ENCODE peak calls at places on chromosomes 5 and 9, in six cellular contexts. I is iris pigment epithelial cell, Q is heart right ventricle, U is LHCN-M2, N is HEK293T, V is left cardiac atrium. E is an unnamed sample.

GRCh38 chr9:32969270-32969669 is 32.2 kb downstream of the APTX start:
- DNase-seq in U (peak), Q (no peak), N (no peak), I (peak), V (no peak), E (no peak)

GRCh38 chr9:103530934-103531333 is 535.8 kb downstream of the CYLC2 start:
- DNase-seq in Q (no peak), N (no peak), I (no peak), U (no peak), V (no peak), E (no peak)

GRCh38 chr5:79464695-79465332 is 49.1 kb downstream of the HOMER1 start:
- DNase-seq in U (peak), I (peak), Q (no peak), V (no peak), N (peak), E (peak)

GRCh38 chr5:54718647-54719046 is 201.1 kb downstream of the SNX18 start:
- DNase-seq in Q (peak), N (no peak), I (peak), U (peak), V (peak), E (no peak)

GRCh38 chr9:101460965-101461364 is 25.4 kb upstream of the ALDOB start:
- DNase-seq in V (no peak), N (no peak), Q (no peak), I (no peak), U (no peak), E (no peak)

GRCh38 chr5:170648546-170648945 is 135.0 kb upstream of the GABRP start:
- DNase-seq in U (no peak), V (no peak), Q (no peak), I (peak), N (no peak), E (no peak)

GRCh38 chr5:72656331-72656730 is 149.1 kb upstream of the ZNF366 start:
- DNase-seq in V (no peak), N (no peak), I (no peak), U (no peak), Q (no peak), E (no peak)

GRCh38 chr5:129387944-129388343 is 72.2 kb upstream of the ADAMTS19 start:
- DNase-seq in N (no peak), V (no peak), U (no peak), Q (no peak), I (no peak), E (peak)

GRCh38 chr5:146766013-146766412 is 112.5 kb downstream of the PPP2R2B start:
- DNase-seq in I (no peak), Q (no peak), N (no peak), U (no peak), V (no peak), E (no peak)

GRCh38 chr9:27765266-27765665 is 192.0 kb upstream of the C9orf72 start:
- DNase-seq in N (no peak), V (no peak), U (peak), I (peak), Q (no peak), E (no peak)

GRCh38 chr5:36374275-36374862 is 72.7 kb upstream of the RANBP3L start:
- DNase-seq in U (peak), N (no peak), I (peak), V (no peak), Q (no peak), E (no peak)

GRCh38 chr5:151740336-151740942 is 18.0 kb downstream of the ATOX1 start:
- DNase-seq in V (peak), Q (peak), U (peak), I (peak), N (peak), E (peak)

GRCh38 chr9:94259077-94259847 is at the start of gene ZNF169:
- DNase-seq in N (peak), Q (peak), U (peak), I (peak), V (peak), E (peak)

GRCh38 chr9:93648181-93648580 is 71.8 kb downstream of the PHF2 start:
- DNase-seq in U (no peak), N (no peak), V (no peak), I (no peak), Q (no peak), E (no peak)

GRCh38 chr9:33165263-33166151 is 1.6 kb downstream of the B4GALT1 start:
- DNase-seq in U (peak), N (no peak), Q (peak), I (peak), V (peak), E (peak)

GRCh38 chr9:107566596-107566995 is 77.0 kb upstream of the KLF4 start:
- DNase-seq in I (no peak), V (peak), Q (no peak), N (no peak), U (peak), E (no peak)

GRCh38 chr5:50667079-50667652 is 729 bp downstream of the PARP8 start:
- DNase-seq in V (peak), U (peak), N (peak), I (peak), Q (peak), E (peak)

GRCh38 chr9:134367796-134368490 is 41.7 kb downstream of the RXRA start:
- DNase-seq in Q (no peak), N (no peak), U (no peak), V (no peak), I (no peak), E (peak)

GRCh38 chr9:106929471-106930198 is 66.7 kb downstream of the ZNF462 start:
- DNase-seq in V (peak), I (no peak), Q (peak), U (no peak), N (no peak), E (no peak)

GRCh38 chr5:98341038-98341710 is 432.3 kb upstream of the RGMB start:
- DNase-seq in U (peak), I (peak), N (no peak), V (no peak), Q (peak), E (no peak)

GRCh38 chr9:98838155-98838904 is 30.9 kb downstream of the GALNT12 start:
- DNase-seq in U (no peak), N (no peak), Q (no peak), V (no peak), I (no peak), E (no peak)

GRCh38 chr5:30894811-30895210 is 298.7 kb upstream of the CDH6 start:
- DNase-seq in U (no peak), N (no peak), Q (no peak), V (no peak), I (peak), E (peak)